ENCODE peak calls at places on chromosomes 5 and 9, in nine cellular contexts. I, E, X, G, K, F, H, Y and M are unnamed samples.
A peak's percentile ranks its signal among the peaks of the same experiment; 100 is the strongest.

GRCh38 chr5:67770431-67771025 is 445.0 kb upstream of the PIK3R1 start:
- DNase-seq in I (no peak), E (peak; percentile 90), X (no peak), G (no peak), K (no peak), F (no peak), H (no peak), Y (no peak), M (no peak)

GRCh38 chr9:35675732-35676392 is 2.1 kb downstream of the CA9 start:
- DNase-seq in I (no peak), E (no peak), X (no peak), G (no peak), K (peak; percentile 26), F (no peak), H (no peak), Y (no peak), M (no peak)

GRCh38 chr9:95508242-95508967 is 8.4 kb downstream of the PTCH1 start:
- DNase-seq in I (no peak), E (peak; percentile 34), X (no peak), G (no peak), K (no peak), F (no peak), H (no peak), Y (no peak), M (peak; percentile 48)

GRCh38 chr5:148145916-148146315 is 22.4 kb upstream of the SPINK14 start:
- DNase-seq in I (no peak), E (no peak), X (no peak), G (peak; percentile 37), K (no peak), F (peak; percentile 16), H (no peak), Y (no peak), M (peak; percentile 27)

GRCh38 chr9:127664678-127665507 is 41.9 kb upstream of the CFAP157 start:
- DNase-seq in I (no peak), E (no peak), X (no peak), G (no peak), K (no peak), F (no peak), H (no peak), Y (no peak), M (no peak)

GRCh38 chr5:157651623-157652376 is 438 bp downstream of the SOX30 start:
- DNase-seq in I (no peak), E (no peak), X (no peak), G (no peak), K (peak; percentile 53), F (no peak), H (no peak), Y (no peak), M (no peak)

GRCh38 chr5:123089971-123090640 is 1.1 kb downstream of the PRDM6 start:
- DNase-seq in I (no peak), E (no peak), X (peak; percentile 14), G (no peak), K (no peak), F (no peak), H (peak; percentile 26), Y (peak; percentile 30), M (peak; percentile 55)

GRCh38 chr5:42235837-42236236 is 187.4 kb upstream of the GHR start:
- DNase-seq in I (no peak), E (no peak), X (no peak), G (no peak), K (no peak), F (no peak), H (no peak), Y (no peak), M (no peak)

GRCh38 chr5:90308787-90309585 is 100.6 kb downstream of the CETN3 start:
- DNase-seq in I (no peak), E (no peak), X (no peak), G (no peak), K (no peak), F (no peak), H (no peak), Y (no peak), M (no peak)

GRCh38 chr5:77181596-77182304 is 28.7 kb upstream of the PDE8B start:
- DNase-seq in I (no peak), E (no peak), X (no peak), G (no peak), K (no peak), F (no peak), H (no peak), Y (no peak), M (no peak)

GRCh38 chr9:37413311-37413710 is 9.2 kb upstream of the GRHPR start:
- DNase-seq in I (peak; percentile 6), E (no peak), X (no peak), G (no peak), K (no peak), F (no peak), H (no peak), Y (no peak), M (peak; percentile 51)

GRCh38 chr9:137141976-137142936 is 3.3 kb downstream of the GRIN1 start:
- DNase-seq in I (no peak), E (no peak), X (no peak), G (no peak), K (no peak), F (no peak), H (no peak), Y (no peak), M (no peak)

GRCh38 chr5:116395708-116396203 is 178.9 kb downstream of the SEMA6A start:
- DNase-seq in I (no peak), E (no peak), X (no peak), G (no peak), K (no peak), F (no peak), H (no peak), Y (no peak), M (no peak)

GRCh38 chr9:121985792-121986494 is 107.2 kb downstream of the TTLL11 start:
- DNase-seq in I (no peak), E (no peak), X (no peak), G (no peak), K (no peak), F (no peak), H (no peak), Y (no peak), M (no peak)

GRCh38 chr5:140647042-140647341 is 438 bp downstream of the NDUFA2 start:
- DNase-seq in I (no peak), E (no peak), X (no peak), G (no peak), K (no peak), F (no peak), H (peak; percentile 22), Y (no peak), M (no peak)

GRCh38 chr5:133967124-133967523 is 1.3 kb downstream of the C5orf15 start:
- DNase-seq in I (no peak), E (no peak), X (no peak), G (no peak), K (no peak), F (no peak), H (no peak), Y (no peak), M (no peak)

GRCh38 chr9:107749787-107750444 is 260.3 kb upstream of the KLF4 start:
- DNase-seq in I (peak; percentile 86), E (peak; percentile 86), X (peak; percentile 95), G (no peak), K (no peak), F (peak; percentile 80), H (peak; percentile 15), Y (peak; percentile 83), M (peak; percentile 89)

GRCh38 chr5:159156426-159156835 is 52.9 kb downstream of the RNF145 start:
- DNase-seq in I (no peak), E (no peak), X (no peak), G (no peak), K (no peak), F (no peak), H (no peak), Y (no peak), M (no peak)

GRCh38 chr5:68839019-68839552 is 254.7 kb upstream of the SLC30A5 start:
- DNase-seq in I (peak; percentile 74), E (peak; percentile 36), X (no peak), G (no peak), K (no peak), F (no peak), H (no peak), Y (no peak), M (no peak)

GRCh38 chr9:119005162-119005561 is 364.1 kb downstream of the BRINP1 start:
- DNase-seq in I (no peak), E (no peak), X (no peak), G (no peak), K (no peak), F (no peak), H (no peak), Y (no peak), M (peak; percentile 40)

GRCh38 chr5:135913713-135914626 is 18.3 kb upstream of the IL9 start:
- DNase-seq in I (no peak), E (peak; percentile 9), X (no peak), G (no peak), K (no peak), F (no peak), H (no peak), Y (no peak), M (no peak)

GRCh38 chr9:121271368-121272351 is 3.7 kb downstream of the GSN start:
- DNase-seq in I (no peak), E (peak; percentile 81), X (peak; percentile 72), G (no peak), K (no peak), F (peak; percentile 69), H (no peak), Y (no peak), M (peak; percentile 90)

GRCh38 chr5:15715966-15716365 is 216.0 kb downstream of the FBXL7 start:
- DNase-seq in I (no peak), E (no peak), X (no peak), G (no peak), K (no peak), F (no peak), H (no peak), Y (no peak), M (no peak)

GRCh38 chr5:102955463-102955862 is 164.5 kb downstream of the GIN1 start:
- DNase-seq in I (no peak), E (no peak), X (no peak), G (no peak), K (no peak), F (no peak), H (no peak), Y (no peak), M (no peak)